ENCODE peak calls at places on chromosomes 13 and 19, in five cellular contexts. One of them, this sample, is unnamed.

GRCh38 chr19:56273563-56274117 is 1.1 kb downstream of the EDDM13 start:
- DNase-seq in mammary epithelial cell: peak; percentile 35
- DNase-seq in OCI-LY7: no peak
- DNase-seq in HCT116: no peak
- DNase-seq in HepG2: no peak
- DNase-seq in this sample: peak; percentile 36

GRCh38 chr19:33157906-33158305 is 26.0 kb downstream of the WDR88 start:
- DNase-seq in HepG2: no peak
- DNase-seq in OCI-LY7: no peak
- DNase-seq in mammary epithelial cell: no peak
- DNase-seq in HCT116: no peak
- DNase-seq in this sample: no peak

GRCh38 chr19:535017-535835 is 3.7 kb downstream of the CDC34 start:
- DNase-seq in mammary epithelial cell: peak; percentile 48
- DNase-seq in HCT116: no peak
- DNase-seq in OCI-LY7: no peak
- DNase-seq in HepG2: no peak
- DNase-seq in this sample: no peak

GRCh38 chr13:66265446-66265845 is 964.7 kb downstream of the PCDH9 start:
- DNase-seq in HepG2: no peak
- DNase-seq in mammary epithelial cell: no peak
- DNase-seq in OCI-LY7: no peak
- DNase-seq in HCT116: no peak
- DNase-seq in this sample: peak; percentile 56

GRCh38 chr13:35157143-35157755 is 215.2 kb downstream of the NBEA start:
- DNase-seq in OCI-LY7: peak; percentile 59
- DNase-seq in mammary epithelial cell: peak; percentile 29
- DNase-seq in HepG2: peak; percentile 31
- DNase-seq in HCT116: peak; percentile 38
- DNase-seq in this sample: peak; percentile 22

GRCh38 chr13:59700281-59700680 is 463.4 kb downstream of the DIAPH3 start:
- DNase-seq in OCI-LY7: no peak
- DNase-seq in HepG2: peak; percentile 34
- DNase-seq in HCT116: no peak
- DNase-seq in mammary epithelial cell: no peak
- DNase-seq in this sample: peak; percentile 58

GRCh38 chr13:75455962-75456361 is 26.0 kb downstream of the TBC1D4 start:
- DNase-seq in HepG2: no peak
- DNase-seq in HCT116: no peak
- DNase-seq in OCI-LY7: no peak
- DNase-seq in mammary epithelial cell: no peak
- DNase-seq in this sample: no peak

GRCh38 chr13:20702530-20702929 is 969 bp upstream of the IL17D start:
- DNase-seq in HCT116: no peak
- DNase-seq in HepG2: no peak
- DNase-seq in mammary epithelial cell: no peak
- DNase-seq in OCI-LY7: peak; percentile 7
- DNase-seq in this sample: no peak

GRCh38 chr13:106306748-106307277 is 228.6 kb downstream of the EFNB2 start:
- DNase-seq in HCT116: no peak
- DNase-seq in HepG2: no peak
- DNase-seq in mammary epithelial cell: no peak
- DNase-seq in OCI-LY7: no peak
- DNase-seq in this sample: no peak

GRCh38 chr13:100362371-100362770 is 226.2 kb downstream of the GGACT start:
- DNase-seq in HepG2: no peak
- DNase-seq in HCT116: no peak
- DNase-seq in OCI-LY7: no peak
- DNase-seq in mammary epithelial cell: no peak
- DNase-seq in this sample: no peak

GRCh38 chr13:91804724-91805123 is 406.3 kb downstream of the GPC5 start:
- DNase-seq in OCI-LY7: no peak
- DNase-seq in HepG2: no peak
- DNase-seq in HCT116: no peak
- DNase-seq in mammary epithelial cell: no peak
- DNase-seq in this sample: no peak

GRCh38 chr13:109785892-109786450 is 412 bp downstream of the IRS2 start:
- DNase-seq in HepG2: no peak
- DNase-seq in OCI-LY7: no peak
- DNase-seq in HCT116: no peak
- DNase-seq in mammary epithelial cell: no peak
- DNase-seq in this sample: no peak

GRCh38 chr13:37652596-37652995 is 54.0 kb upstream of the POSTN start:
- DNase-seq in HepG2: no peak
- DNase-seq in OCI-LY7: no peak
- DNase-seq in mammary epithelial cell: no peak
- DNase-seq in HCT116: no peak
- DNase-seq in this sample: peak; percentile 47

GRCh38 chr13:108987488-108987887 is 358.1 kb downstream of the MYO16 start:
- DNase-seq in HepG2: no peak
- DNase-seq in OCI-LY7: no peak
- DNase-seq in mammary epithelial cell: peak; percentile 64
- DNase-seq in HCT116: no peak
- DNase-seq in this sample: peak; percentile 23

GRCh38 chr19:29687897-29688728 is 22.9 kb downstream of the PLEKHF1 start:
- DNase-seq in HCT116: no peak
- DNase-seq in OCI-LY7: no peak
- DNase-seq in mammary epithelial cell: peak; percentile 43
- DNase-seq in HepG2: no peak
- DNase-seq in this sample: peak; percentile 80

GRCh38 chr13:106464076-106464475 is 71.4 kb downstream of the EFNB2 start:
- DNase-seq in HCT116: no peak
- DNase-seq in HepG2: no peak
- DNase-seq in mammary epithelial cell: peak; percentile 54
- DNase-seq in OCI-LY7: no peak
- DNase-seq in this sample: peak; percentile 86

GRCh38 chr13:36778083-36778671 is 40.8 kb upstream of the RFXAP start:
- DNase-seq in OCI-LY7: no peak
- DNase-seq in mammary epithelial cell: peak; percentile 27
- DNase-seq in HepG2: peak; percentile 21
- DNase-seq in HCT116: no peak
- DNase-seq in this sample: peak; percentile 96

GRCh38 chr13:25588336-25589060 is 216.7 kb downstream of the ATP8A2 start:
- DNase-seq in mammary epithelial cell: no peak
- DNase-seq in HepG2: no peak
- DNase-seq in OCI-LY7: no peak
- DNase-seq in HCT116: no peak
- DNase-seq in this sample: no peak

GRCh38 chr13:113827021-113827420 is 36.9 kb downstream of the GAS6 start:
- DNase-seq in mammary epithelial cell: no peak
- DNase-seq in HCT116: no peak
- DNase-seq in HepG2: no peak
- DNase-seq in OCI-LY7: no peak
- DNase-seq in this sample: no peak

GRCh38 chr19:4557186-4557970 is 2.1 kb downstream of the SEMA6B start:
- DNase-seq in HepG2: no peak
- DNase-seq in OCI-LY7: peak; percentile 16
- DNase-seq in HCT116: no peak
- DNase-seq in mammary epithelial cell: no peak
- DNase-seq in this sample: no peak

GRCh38 chr13:27913116-27913515 is 6.7 kb upstream of the PDX1 start:
- DNase-seq in HCT116: no peak
- DNase-seq in OCI-LY7: no peak
- DNase-seq in HepG2: no peak
- DNase-seq in mammary epithelial cell: no peak
- DNase-seq in this sample: no peak

GRCh38 chr19:38319421-38320258 is at the start of gene KCNK6:
- DNase-seq in OCI-LY7: peak; percentile 44
- DNase-seq in HepG2: no peak
- DNase-seq in mammary epithelial cell: peak; percentile 71
- DNase-seq in HCT116: no peak
- DNase-seq in this sample: peak; percentile 14

GRCh38 chr13:65268009-65268408 is 1962.1 kb downstream of the PCDH9 start:
- DNase-seq in HepG2: no peak
- DNase-seq in HCT116: no peak
- DNase-seq in mammary epithelial cell: no peak
- DNase-seq in OCI-LY7: no peak
- DNase-seq in this sample: no peak

GRCh38 chr19:13983213-13983889 is 22.8 kb downstream of the RFX1 start:
- DNase-seq in HCT116: no peak
- DNase-seq in mammary epithelial cell: no peak
- DNase-seq in OCI-LY7: peak; percentile 74
- DNase-seq in HepG2: no peak
- DNase-seq in this sample: no peak

GRCh38 chr13:110600980-110601379 is 14.4 kb upstream of the NAXD start:
- DNase-seq in OCI-LY7: no peak
- DNase-seq in HCT116: no peak
- DNase-seq in mammary epithelial cell: no peak
- DNase-seq in HepG2: no peak
- DNase-seq in this sample: no peak

GRCh38 chr13:93529961-93530360 is 303.4 kb downstream of the GPC6 start:
- DNase-seq in HCT116: no peak
- DNase-seq in HepG2: no peak
- DNase-seq in mammary epithelial cell: no peak
- DNase-seq in OCI-LY7: no peak
- DNase-seq in this sample: no peak

GRCh38 chr13:104204177-104204576 is 1138.0 kb upstream of the SLC10A2 start:
- DNase-seq in HCT116: no peak
- DNase-seq in HepG2: no peak
- DNase-seq in OCI-LY7: no peak
- DNase-seq in mammary epithelial cell: no peak
- DNase-seq in this sample: no peak

GRCh38 chr19:48718711-48719231 is 754 bp downstream of the MAMSTR start:
- DNase-seq in HCT116: no peak
- DNase-seq in HepG2: peak; percentile 90
- DNase-seq in OCI-LY7: no peak
- DNase-seq in mammary epithelial cell: no peak
- DNase-seq in this sample: no peak
- H3K4me2 ChIP-seq in HCT116: no peak overlapping the region
- H3K4me2 ChIP-seq in HepG2: peak overlapping the region; percentile 99
- H3K4me2 ChIP-seq in OCI-LY7: no peak overlapping the region
- H3K4me2 ChIP-seq in mammary epithelial cell: no peak overlapping the region
- H3K4me2 ChIP-seq in this sample: no peak overlapping the region

GRCh38 chr13:80603351-80603750 is 262.4 kb upstream of the SPRY2 start:
- DNase-seq in HCT116: no peak
- DNase-seq in HepG2: no peak
- DNase-seq in OCI-LY7: no peak
- DNase-seq in mammary epithelial cell: no peak
- DNase-seq in this sample: no peak

GRCh38 chr13:80605007-80605406 is 264.1 kb upstream of the SPRY2 start:
- DNase-seq in HCT116: no peak
- DNase-seq in mammary epithelial cell: no peak
- DNase-seq in HepG2: no peak
- DNase-seq in OCI-LY7: no peak
- DNase-seq in this sample: no peak

GRCh38 chr13:80598189-80598588 is 257.3 kb upstream of the SPRY2 start:
- DNase-seq in HCT116: no peak
- DNase-seq in OCI-LY7: no peak
- DNase-seq in HepG2: no peak
- DNase-seq in mammary epithelial cell: no peak
- DNase-seq in this sample: no peak

GRCh38 chr13:80604094-80604493 is 263.2 kb upstream of the SPRY2 start:
- DNase-seq in OCI-LY7: no peak
- DNase-seq in HCT116: no peak
- DNase-seq in HepG2: no peak
- DNase-seq in mammary epithelial cell: no peak
- DNase-seq in this sample: no peak

DNA sequence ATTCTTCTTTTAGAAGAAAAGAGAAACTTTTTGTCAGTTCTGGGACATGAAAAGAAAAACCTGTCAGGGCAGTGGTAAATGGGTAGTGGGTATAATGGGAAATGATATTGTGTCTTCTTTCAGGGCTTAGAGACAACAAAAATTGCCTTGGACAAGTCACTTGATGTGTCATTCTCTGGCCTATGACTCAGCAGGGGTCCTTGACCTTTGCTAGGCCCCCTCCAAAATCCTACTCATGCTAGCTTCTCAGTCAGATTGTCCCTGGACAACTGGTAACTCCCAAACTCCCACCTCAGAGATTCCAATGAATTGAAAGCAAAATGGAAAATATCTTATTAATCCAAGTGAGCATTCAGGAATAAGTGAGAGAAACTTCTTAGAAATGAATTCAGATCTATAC is 258.8 kb upstream of the SPRY2 start:
- DNase-seq in HepG2: no peak
- DNase-seq in mammary epithelial cell: no peak
- DNase-seq in HCT116: no peak
- DNase-seq in OCI-LY7: no peak
- DNase-seq in this sample: no peak
- H2AFZ ChIP-seq in HepG2: no peak overlapping the region
- H2AFZ ChIP-seq in mammary epithelial cell: no peak overlapping the region
- H2AFZ ChIP-seq in HCT116: no peak overlapping the region
- H2AFZ ChIP-seq in OCI-LY7: no peak overlapping the region
- H2AFZ ChIP-seq in this sample: no peak overlapping the region

DNA sequence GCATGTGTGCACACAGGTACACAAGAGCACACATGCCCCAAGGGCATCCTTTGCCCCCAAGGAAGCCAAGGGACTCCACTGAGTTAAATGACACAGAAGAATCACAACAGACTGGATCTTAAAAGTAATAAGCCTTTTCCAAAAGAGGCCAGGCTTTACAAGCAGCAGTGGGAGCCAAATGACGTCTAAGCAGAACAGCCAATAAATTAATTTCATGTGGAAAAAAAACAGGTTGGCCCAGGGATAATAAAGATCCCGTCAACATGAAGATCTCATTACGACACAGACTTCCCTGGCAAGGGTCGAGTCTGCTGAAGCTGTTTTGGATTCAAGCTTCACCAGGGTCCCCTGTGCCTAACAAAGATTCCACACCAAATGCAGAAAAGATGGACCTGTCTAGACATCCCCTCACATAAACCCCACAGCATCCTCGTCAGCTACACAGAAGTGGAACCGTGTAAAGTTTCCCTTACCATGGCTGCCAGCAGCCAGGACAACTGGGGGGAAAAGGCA is 215.1 kb upstream of the ZNF507 start:
- DNase-seq in HCT116: no peak
- DNase-seq in OCI-LY7: no peak
- DNase-seq in HepG2: no peak
- DNase-seq in mammary epithelial cell: no peak
- DNase-seq in this sample: no peak
- H3K27ac ChIP-seq in HCT116: no peak overlapping the region
- H3K27ac ChIP-seq in OCI-LY7: no peak overlapping the region
- H3K27ac ChIP-seq in HepG2: no peak overlapping the region
- H3K27ac ChIP-seq in mammary epithelial cell: no peak overlapping the region
- H3K27ac ChIP-seq in this sample: no peak overlapping the region

GRCh38 chr19:3361384-3362216 is 4.8 kb upstream of the NFIC start:
- DNase-seq in HepG2: no peak
- DNase-seq in OCI-LY7: no peak
- DNase-seq in mammary epithelial cell: no peak
- DNase-seq in HCT116: no peak
- DNase-seq in this sample: no peak
- H3K4me2 ChIP-seq in HepG2: no peak overlapping the region
- H3K4me2 ChIP-seq in OCI-LY7: peak overlapping the region; percentile 60
- H3K4me2 ChIP-seq in mammary epithelial cell: peak overlapping the region; percentile 99
- H3K4me2 ChIP-seq in HCT116: peak overlapping the region; percentile 99
- H3K4me2 ChIP-seq in this sample: peak overlapping the region; percentile 92

DNA sequence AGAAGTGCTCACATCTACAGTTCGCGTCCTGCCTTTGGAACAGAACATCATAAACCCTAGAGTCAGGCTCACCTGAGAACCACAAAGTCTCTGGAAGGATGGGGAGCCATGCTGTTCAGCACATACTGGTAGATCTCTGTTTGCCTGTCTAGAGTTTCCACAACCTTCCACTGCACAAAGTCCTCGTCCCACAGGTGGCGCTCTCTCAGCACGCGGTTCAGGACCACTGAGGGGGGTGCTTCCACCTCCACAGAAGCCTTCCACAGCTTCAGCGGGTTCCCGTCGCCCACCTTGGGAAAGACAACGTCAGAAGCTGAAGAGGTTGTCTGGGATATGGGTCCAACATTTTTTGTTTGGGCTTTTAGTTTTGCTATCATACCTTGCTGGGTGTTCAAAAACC is 93.6 kb downstream of the KL start:
- DNase-seq in OCI-LY7: peak; percentile 7
- DNase-seq in mammary epithelial cell: no peak
- DNase-seq in HCT116: no peak
- DNase-seq in HepG2: no peak
- DNase-seq in this sample: no peak
- H2AFZ ChIP-seq in OCI-LY7: peak overlapping the region; percentile 94
- H2AFZ ChIP-seq in mammary epithelial cell: no peak overlapping the region
- H2AFZ ChIP-seq in HCT116: no peak overlapping the region
- H2AFZ ChIP-seq in HepG2: no peak overlapping the region
- H2AFZ ChIP-seq in this sample: no peak overlapping the region